ENCODE peak calls at places on chromosome 2, in six cellular contexts. O, J, D, G, B and E are unnamed samples.

GRCh38 chr2:61017003-61017555 is 441 bp upstream of the PEX13 start:
- DNase-seq in O (no peak), J (peak), D (peak), G (peak), B (peak), E (peak)

GRCh38 chr2:29397039-29397438 is 281.8 kb downstream of the CLIP4 start:
- DNase-seq in O (no peak), J (no peak), D (no peak), G (no peak), B (no peak), E (no peak)

GRCh38 chr2:197309369-197310231 is 980 bp downstream of the ANKRD44 start:
- DNase-seq in O (peak), J (peak), D (no peak), G (no peak), B (peak), E (no peak)

GRCh38 chr2:226898925-226899324 is 63.1 kb downstream of the RHBDD1 start:
- DNase-seq in O (no peak), J (no peak), D (no peak), G (no peak), B (no peak), E (no peak)

GRCh38 chr2:237630216-237631000 is 3.0 kb downstream of the LRRFIP1 start:
- DNase-seq in O (peak), J (no peak), D (no peak), G (no peak), B (no peak), E (no peak)

GRCh38 chr2:28364611-28365010 is 28.0 kb upstream of the FOSL2 start:
- DNase-seq in O (no peak), J (no peak), D (no peak), G (no peak), B (no peak), E (no peak)

GRCh38 chr2:117631141-117631540 is 183.3 kb upstream of the DDX18 start:
- DNase-seq in O (no peak), J (no peak), D (no peak), G (no peak), B (no peak), E (no peak)

GRCh38 chr2:177646241-177646640 is 253.7 kb downstream of the AGPS start:
- DNase-seq in O (no peak), J (no peak), D (no peak), G (no peak), B (no peak), E (no peak)

GRCh38 chr2:102048465-102048864 is 56.7 kb downstream of the IL1R2 start:
- DNase-seq in O (peak), J (no peak), D (no peak), G (no peak), B (no peak), E (no peak)

GRCh38 chr2:223049356-223049755 is 2.6 kb upstream of the KCNE4 start:
- DNase-seq in O (no peak), J (no peak), D (no peak), G (no peak), B (no peak), E (no peak)

GRCh38 chr2:234410526-234410925 is 86.4 kb downstream of the ARL4C start:
- DNase-seq in O (no peak), J (no peak), D (no peak), G (no peak), B (no peak), E (no peak)

GRCh38 chr2:62801814-62802524 is 96.5 kb downstream of the EHBP1 start:
- DNase-seq in O (no peak), J (no peak), D (no peak), G (no peak), B (no peak), E (no peak)

GRCh38 chr2:128469203-128469602 is 150.5 kb upstream of the HS6ST1 start:
- DNase-seq in O (no peak), J (no peak), D (no peak), G (no peak), B (no peak), E (no peak)

GRCh38 chr2:209496586-209496982 is 72.7 kb downstream of the MAP2 start:
- DNase-seq in O (no peak), J (no peak), D (no peak), G (peak), B (no peak), E (no peak)

GRCh38 chr2:157468931-157469708 is 25.2 kb upstream of the CYTIP start:
- DNase-seq in O (no peak), J (no peak), D (peak), G (peak), B (no peak), E (no peak)

GRCh38 chr2:145027073-145027459 is 507.1 kb upstream of the ZEB2 start:
- DNase-seq in O (no peak), J (no peak), D (no peak), G (no peak), B (no peak), E (no peak)

GRCh38 chr2:135162377-135162776 is 110.3 kb downstream of the RAB3GAP1 start:
- DNase-seq in O (no peak), J (no peak), D (no peak), G (no peak), B (no peak), E (no peak)

GRCh38 chr2:21892140-21892539 is 768.4 kb downstream of the TDRD15 start:
- DNase-seq in O (no peak), J (no peak), D (no peak), G (no peak), B (no peak), E (no peak)

GRCh38 chr2:121289271-121289670 is 4.3 kb upstream of the TFCP2L1 start:
- DNase-seq in O (no peak), J (no peak), D (no peak), G (no peak), B (no peak), E (no peak)

GRCh38 chr2:128786296-128786695 is 467.6 kb upstream of the HS6ST1 start:
- DNase-seq in O (no peak), J (no peak), D (no peak), G (no peak), B (no peak), E (no peak)

GRCh38 chr2:2804528-2804927 is 473.5 kb upstream of the MYT1L start:
- DNase-seq in O (no peak), J (no peak), D (no peak), G (no peak), B (no peak), E (no peak)

GRCh38 chr2:218229239-218229638 is 12.2 kb downstream of the ARPC2 start:
- DNase-seq in O (no peak), J (no peak), D (peak), G (peak), B (no peak), E (no peak)

GRCh38 chr2:188519133-188519532 is 227.5 kb downstream of the GULP1 start:
- DNase-seq in O (no peak), J (no peak), D (no peak), G (no peak), B (no peak), E (no peak)